ENCODE peak calls at places on chromosomes 5 and 9, in five cellular contexts. A is AG10803, Y is thoracic aorta, C is fibroblast of pulmonary artery, Q is kidney epithelial cell. T is an unnamed sample.
A peak's percentile ranks its signal among the peaks of the same experiment; 100 is the strongest.

GRCh38 chr9:83457005-83457404 is 81.2 kb downstream of the FRMD3 start:
- DNase-seq in A (no peak), Y (no peak), C (no peak), Q (no peak), T (no peak)

GRCh38 chr9:19782005-19782404 is 6.8 kb downstream of the SLC24A2 start:
- DNase-seq in A (no peak), Y (no peak), C (peak; percentile 39), Q (no peak), T (no peak)

GRCh38 chr9:89491688-89492087 is 6.2 kb downstream of the SEMA4D start:
- DNase-seq in A (no peak), Y (no peak), C (no peak), Q (no peak), T (peak; percentile 79)

GRCh38 chr5:173817561-173817960 is 70.6 kb upstream of the CPEB4 start:
- DNase-seq in A (no peak), Y (no peak), C (no peak), Q (no peak), T (no peak)

GRCh38 chr5:180598797-180599589 is 7.7 kb upstream of the SCGB3A1 start:
- DNase-seq in A (no peak), Y (no peak), C (no peak), Q (no peak), T (no peak)

GRCh38 chr9:124749811-124750210 is 21.3 kb downstream of the NR6A1 start:
- DNase-seq in A (peak; percentile 24), Y (no peak), C (no peak), Q (no peak), T (no peak)

GRCh38 chr5:13985736-13986418 is 41.4 kb upstream of the DNAH5 start:
- DNase-seq in A (peak; percentile 88), Y (no peak), C (peak; percentile 90), Q (peak; percentile 75), T (no peak)

GRCh38 chr9:85716031-85716877 is 25.5 kb downstream of the AGTPBP1 start:
- DNase-seq in A (no peak), Y (no peak), C (no peak), Q (no peak), T (no peak)

GRCh38 chr5:139177809-139178581 is 20.2 kb downstream of the SIL1 start:
- DNase-seq in A (no peak), Y (no peak), C (no peak), Q (no peak), T (peak; percentile 24)

GRCh38 chr5:93891491-93892480 is 150.4 kb upstream of the POU5F2 start:
- DNase-seq in A (no peak), Y (no peak), C (no peak), Q (no peak), T (no peak)

GRCh38 chr5:90626493-90626892 is 67.9 kb downstream of the ADGRV1 start:
- DNase-seq in A (no peak), Y (no peak), C (no peak), Q (no peak), T (no peak)

GRCh38 chr5:168819004-168819626 is 239.9 kb upstream of the PANK3 start:
- DNase-seq in A (no peak), Y (no peak), C (no peak), Q (no peak), T (no peak)

GRCh38 chr5:109944461-109944860 is 254.7 kb downstream of the MAN2A1 start:
- DNase-seq in A (no peak), Y (no peak), C (no peak), Q (no peak), T (no peak)

DNA sequence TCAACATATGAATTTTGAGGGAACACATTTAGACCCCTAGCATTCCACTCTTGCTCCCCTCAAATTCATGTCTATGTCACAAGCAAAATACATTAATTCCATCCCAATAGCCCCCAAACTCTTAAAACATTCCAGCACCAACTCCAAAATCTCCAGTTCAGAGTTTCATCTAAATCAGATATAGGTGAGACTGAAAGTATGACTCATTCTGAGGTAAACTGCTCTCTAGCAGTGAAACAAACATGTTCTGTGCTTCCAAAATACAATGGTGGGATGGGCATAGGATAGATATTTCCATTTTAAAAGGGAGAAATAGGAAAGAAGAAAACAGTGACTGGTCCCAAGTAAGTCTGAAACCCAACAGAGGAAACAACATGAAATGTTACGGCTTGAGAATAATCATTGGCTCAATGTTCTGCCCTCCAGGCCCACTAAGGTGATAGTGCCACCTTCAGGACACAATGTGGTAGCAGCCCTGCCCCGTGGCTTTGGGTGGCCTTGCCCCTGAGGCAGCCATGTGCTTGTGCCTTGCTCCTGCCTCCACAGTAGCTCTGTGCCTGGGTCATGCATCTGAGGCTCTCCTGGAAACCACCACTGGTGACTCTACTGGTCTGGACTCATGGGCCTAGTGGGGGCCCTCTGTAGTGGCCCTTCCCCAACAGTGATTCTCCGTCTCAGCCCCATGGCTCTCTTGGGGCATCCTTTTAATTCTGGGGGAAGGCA is 36.4 kb upstream of the IPPK start:
- DNase-seq in A (peak; percentile 35), Y (no peak), C (peak; percentile 30), Q (no peak), T (no peak)
- TF ChIP-seq CTCF in A (peak; percentile 54), Y (peak; percentile 17), C (peak; percentile 46), Q (peak; percentile 33), T (no peak)

GRCh38 chr9:133560311-133560710 is 25.8 kb downstream of the ADAMTSL2 start:
- DNase-seq in A (no peak), Y (no peak), C (peak; percentile 56), Q (no peak), T (no peak)

GRCh38 chr9:133560944-133561343 is 26.4 kb downstream of the ADAMTSL2 start:
- DNase-seq in A (no peak), Y (no peak), C (no peak), Q (no peak), T (no peak)

GRCh38 chr9:133556354-133556753 is 21.9 kb downstream of the ADAMTSL2 start:
- DNase-seq in A (no peak), Y (no peak), C (no peak), Q (no peak), T (no peak)

GRCh38 chr9:133557581-133557980 is 23.1 kb downstream of the ADAMTSL2 start:
- DNase-seq in A (no peak), Y (no peak), C (no peak), Q (no peak), T (no peak)

GRCh38 chr9:133558191-133559126 is 24.0 kb downstream of the ADAMTSL2 start:
- DNase-seq in A (peak; percentile 79), Y (peak; percentile 31), C (peak; percentile 80), Q (no peak), T (peak; percentile 29)
- H3K4me3 ChIP-seq in A (peak overlapping the region; percentile 24), Y (peak overlapping the region; percentile 35), C (no peak overlapping the region), Q (no peak overlapping the region), T (no peak overlapping the region)

DNA sequence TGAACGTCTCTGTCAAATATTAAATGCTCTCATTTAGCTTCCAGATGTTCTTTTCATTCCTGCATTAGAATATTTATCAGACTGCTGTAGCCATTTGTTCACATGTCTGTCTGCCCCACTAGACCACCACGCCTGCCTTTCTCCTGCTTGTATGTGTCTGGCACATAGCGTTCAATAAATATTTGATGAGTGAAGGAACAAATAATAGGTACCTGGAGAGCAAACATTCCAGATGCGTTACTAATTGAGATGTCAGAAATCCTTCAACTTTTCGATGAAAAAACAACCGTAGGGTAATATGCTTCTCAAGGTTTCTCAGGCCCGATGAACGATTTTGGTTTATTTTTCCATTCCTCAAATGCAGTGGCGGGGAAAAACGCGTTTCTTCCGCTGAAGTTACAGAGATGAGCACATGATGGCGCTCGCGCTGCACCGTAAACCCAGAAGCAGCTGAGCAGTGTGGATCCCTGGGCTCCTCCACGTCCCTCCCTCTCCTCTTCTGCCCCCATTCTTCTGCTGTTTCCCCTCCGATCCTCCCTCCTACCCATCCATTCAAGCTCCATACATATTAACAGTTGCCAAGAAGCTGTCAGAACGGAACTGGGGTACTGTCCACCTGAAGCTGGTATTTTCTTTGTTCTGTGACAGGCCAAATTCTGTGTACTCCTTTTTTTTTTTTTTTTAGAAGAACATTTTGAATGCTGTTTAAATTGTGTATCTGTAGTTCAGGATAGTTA is 245.4 kb downstream of the MPDZ start:
- DNase-seq in A (peak; percentile 51), Y (no peak), C (peak; percentile 79), Q (no peak), T (peak; percentile 92)
- TF ChIP-seq CTCF in A (peak; percentile 88), Y (peak; percentile 73), C (peak; percentile 80), Q (peak; percentile 81), T (no peak)

GRCh38 chr9:35071814-35072460 is 488 bp downstream of the VCP start:
- DNase-seq in A (peak; percentile 88), Y (peak; percentile 49), C (peak; percentile 89), Q (no peak), T (peak; percentile 96)

GRCh38 chr9:35070823-35071813 is 1.3 kb downstream of the VCP start:
- DNase-seq in A (peak; percentile 23), Y (no peak), C (peak; percentile 30), Q (no peak), T (no peak)

GRCh38 chr9:35072461-35073275 is at the start of gene VCP:
- DNase-seq in A (peak; percentile 99), Y (peak; percentile 91), C (peak; percentile 100), Q (peak; percentile 92), T (peak; percentile 100)

GRCh38 chr9:35067056-35067455 is 5.4 kb downstream of the VCP start:
- DNase-seq in A (no peak), Y (no peak), C (no peak), Q (no peak), T (peak; percentile 28)

DNA sequence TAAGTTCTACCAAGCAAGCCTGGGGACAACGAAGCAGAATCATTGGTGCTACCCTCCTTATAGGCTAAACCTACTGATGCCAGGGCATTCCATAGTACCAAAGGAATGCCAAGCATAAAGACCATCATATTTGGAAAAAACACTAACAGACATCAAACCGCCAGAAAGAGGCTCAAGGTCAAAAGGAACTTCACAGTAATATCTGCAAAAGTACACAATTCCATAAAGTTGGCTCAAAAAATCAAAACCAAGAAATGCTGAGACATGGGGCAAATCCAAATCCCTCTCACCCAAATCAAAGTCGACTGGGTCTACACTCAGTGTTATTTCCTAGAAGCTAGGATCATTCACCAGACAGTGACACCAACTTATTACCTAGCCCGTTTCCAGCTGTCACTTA is 3.4 kb downstream of the VCP start:
- DNase-seq in A (no peak), Y (no peak), C (no peak), Q (no peak), T (no peak)
- H3K4me3 ChIP-seq in A (no peak overlapping the region), Y (peak overlapping the region; percentile 10), C (peak overlapping the region; percentile 7), Q (no peak overlapping the region), T (no peak overlapping the region)

GRCh38 chr9:91856419-91856818 is 93.6 kb downstream of the ROR2 start:
- DNase-seq in A (no peak), Y (no peak), C (no peak), Q (no peak), T (peak; percentile 20)
- TF ChIP-seq CTCF in A (no peak), Y (no peak), C (no peak), Q (no peak), T (no peak)

GRCh38 chr5:176427971-176428370 is 11.6 kb upstream of the CLTB start:
- DNase-seq in A (no peak), Y (no peak), C (peak; percentile 37), Q (no peak), T (no peak)
- H3K4me3 ChIP-seq in A (no peak overlapping the region), Y (no peak overlapping the region), C (no peak overlapping the region), Q (no peak overlapping the region), T (no peak overlapping the region)